ENCODE peak calls at places on chromosomes 1 and 21, in four cellular contexts. Q is transverse colon; P is activated CD4-positive, alpha-beta T cell treated with anti-CD3 and anti-CD28 coated beads, Interleukin-2, amount 10 ng/mL, durations not matched to agents 7 days and 5 days; D is MG63. T is an unnamed sample.

GRCh38 chr1:176791911-176792310 is 328.9 kb downstream of the PAPPA2 start:
- DNase-seq in Q (no peak), P (no peak), D (no peak), T (no peak)

GRCh38 chr21:43323244-43324005 is 103.5 kb downstream of the SIK1 start:
- DNase-seq in Q (no peak), P (no peak), D (peak; percentile 35), T (no peak)

GRCh38 chr1:61100578-61100977 is 18.2 kb downstream of the NFIA start:
- DNase-seq in Q (no peak), P (no peak), D (no peak), T (no peak)

GRCh38 chr1:164613176-164613575 is 54.2 kb downstream of the PBX1 start:
- DNase-seq in Q (peak; percentile 60), P (no peak), D (no peak), T (no peak)

GRCh38 chr1:94044290-94044790 is 76.6 kb downstream of the ABCA4 start:
- DNase-seq in Q (peak; percentile 29), P (no peak), D (no peak), T (no peak)

GRCh38 chr1:17502326-17502778 is 37.1 kb upstream of the ARHGEF10L start:
- DNase-seq in Q (peak; percentile 93), P (peak; percentile 67), D (peak; percentile 73), T (peak; percentile 73)

GRCh38 chr1:32247983-32248889 is 1.2 kb downstream of the FAM167B start:
- DNase-seq in Q (peak; percentile 92), P (peak; percentile 78), D (peak; percentile 65), T (peak; percentile 86)

GRCh38 chr1:156400191-156400920 is 31.3 kb downstream of the RHBG start:
- DNase-seq in Q (no peak), P (no peak), D (no peak), T (no peak)

GRCh38 chr1:10900691-10901090 is 104.2 kb upstream of the CASZ1 start:
- DNase-seq in Q (no peak), P (no peak), D (no peak), T (no peak)

GRCh38 chr1:113091988-113092602 is 19.1 kb downstream of the LRIG2 start:
- DNase-seq in Q (no peak), P (no peak), D (no peak), T (no peak)

GRCh38 chr1:39409055-39409816 is 82.2 kb upstream of the BMP8A start:
- DNase-seq in Q (peak; percentile 34), P (peak; percentile 21), D (peak; percentile 49), T (peak; percentile 26)

GRCh38 chr1:6175411-6175828 is 4.7 kb downstream of the CHD5 start:
- DNase-seq in Q (no peak), P (no peak), D (no peak), T (no peak)

GRCh38 chr1:2834741-2835564 is 33.5 kb upstream of the TTC34 start:
- DNase-seq in Q (no peak), P (no peak), D (no peak), T (no peak)

GRCh38 chr1:97906567-97907228 is 14.1 kb downstream of the DPYD start:
- DNase-seq in Q (no peak), P (no peak), D (peak; percentile 85), T (no peak)

GRCh38 chr1:245056913-245057312 is 97.9 kb upstream of the KIF26B start:
- DNase-seq in Q (no peak), P (no peak), D (no peak), T (no peak)

GRCh38 chr1:183239793-183240625 is 53.9 kb downstream of the LAMC2 start:
- DNase-seq in Q (no peak), P (no peak), D (no peak), T (no peak)

GRCh38 chr1:20052386-20052785 is 17.6 kb upstream of the PLA2G5 start:
- DNase-seq in Q (no peak), P (no peak), D (no peak), T (no peak)

GRCh38 chr1:59596432-59596831 is 218.3 kb upstream of the HOOK1 start:
- DNase-seq in Q (no peak), P (no peak), D (peak; percentile 35), T (no peak)

GRCh38 chr1:53938136-53938830 is 7.2 kb downstream of the IFT25 start:
- DNase-seq in Q (no peak), P (no peak), D (no peak), T (no peak)

GRCh38 chr1:202697038-202697437 is 13.2 kb downstream of the SYT2 start:
- DNase-seq in Q (peak; percentile 67), P (no peak), D (no peak), T (no peak)

GRCh38 chr1:29239142-29239541 is 2.8 kb downstream of the PTPRU start:
- DNase-seq in Q (no peak), P (no peak), D (no peak), T (no peak)

GRCh38 chr1:174883361-174883760 is 116.4 kb upstream of the CACYBP start:
- DNase-seq in Q (no peak), P (no peak), D (no peak), T (peak; percentile 38)

GRCh38 chr1:234638832-234639799 is 29.1 kb upstream of the IRF2BP2 start:
- DNase-seq in Q (no peak), P (no peak), D (peak; percentile 70), T (no peak)

GRCh38 chr1:109804660-109805059 is 40.9 kb upstream of the EPS8L3 start:
- DNase-seq in Q (no peak), P (no peak), D (no peak), T (no peak)

GRCh38 chr1:84089470-84090261 is 54.4 kb upstream of the PRKACB start:
- DNase-seq in Q (no peak), P (no peak), D (no peak), T (no peak)

T was measured in MM.1S.